ENCODE peak calls at places on chromosomes 12 and 14, in six cellular contexts. One of them, this sample, is unnamed.
A peak's percentile ranks its signal among the peaks of the same experiment; 100 is the strongest.

GRCh38 chr12:11650697-11651281 is 1.3 kb downstream of the ETV6 start:
- DNase-seq in SK-N-SH: peak; percentile 37
- DNase-seq in endothelial cell of umbilical vein: peak; percentile 68
- DNase-seq in fibroblast of lung: peak; percentile 42
- DNase-seq in MM.1S: peak; percentile 48
- DNase-seq in OCI-LY7: peak; percentile 57
- DNase-seq in this sample: no peak

GRCh38 chr14:50357124-50357523 is 39.6 kb downstream of the CDKL1 start:
- DNase-seq in SK-N-SH: no peak
- DNase-seq in endothelial cell of umbilical vein: no peak
- DNase-seq in fibroblast of lung: no peak
- DNase-seq in MM.1S: no peak
- DNase-seq in OCI-LY7: no peak
- DNase-seq in this sample: no peak

GRCh38 chr14:100673085-100673806 is 53.4 kb upstream of the DLK1 start:
- DNase-seq in SK-N-SH: peak; percentile 75
- DNase-seq in endothelial cell of umbilical vein: no peak
- DNase-seq in fibroblast of lung: no peak
- DNase-seq in MM.1S: no peak
- DNase-seq in OCI-LY7: no peak
- DNase-seq in this sample: no peak

GRCh38 chr12:67394600-67394999 is 125.4 kb downstream of the CAND1 start:
- DNase-seq in SK-N-SH: no peak
- DNase-seq in endothelial cell of umbilical vein: peak; percentile 9
- DNase-seq in fibroblast of lung: peak; percentile 85
- DNase-seq in MM.1S: no peak
- DNase-seq in OCI-LY7: no peak
- DNase-seq in this sample: peak; percentile 47

GRCh38 chr12:93571854-93572711 is at the start of gene SOCS2:
- DNase-seq in SK-N-SH: peak; percentile 84
- DNase-seq in endothelial cell of umbilical vein: peak; percentile 8
- DNase-seq in fibroblast of lung: peak; percentile 39
- DNase-seq in MM.1S: peak; percentile 45
- DNase-seq in OCI-LY7: no peak
- DNase-seq in this sample: peak; percentile 77

GRCh38 chr14:62126885-62127478 is 364.8 kb downstream of the SNAPC1 start:
- DNase-seq in SK-N-SH: peak; percentile 28
- DNase-seq in endothelial cell of umbilical vein: peak; percentile 75
- DNase-seq in fibroblast of lung: peak; percentile 41
- DNase-seq in MM.1S: peak; percentile 45
- DNase-seq in OCI-LY7: peak; percentile 70
- DNase-seq in this sample: no peak

GRCh38 chr12:122137681-122138080 is 36.3 kb downstream of the IL31 start:
- DNase-seq in SK-N-SH: no peak
- DNase-seq in endothelial cell of umbilical vein: no peak
- DNase-seq in fibroblast of lung: no peak
- DNase-seq in MM.1S: no peak
- DNase-seq in OCI-LY7: no peak
- DNase-seq in this sample: peak; percentile 84

GRCh38 chr12:17108877-17109520 is 503.0 kb upstream of the LMO3 start:
- DNase-seq in SK-N-SH: no peak
- DNase-seq in endothelial cell of umbilical vein: no peak
- DNase-seq in fibroblast of lung: peak; percentile 40
- DNase-seq in MM.1S: no peak
- DNase-seq in OCI-LY7: peak; percentile 91
- DNase-seq in this sample: no peak

GRCh38 chr12:52082988-52083637 is 3.6 kb downstream of the SMIM41 start:
- DNase-seq in SK-N-SH: peak; percentile 92
- DNase-seq in endothelial cell of umbilical vein: peak; percentile 64
- DNase-seq in fibroblast of lung: peak; percentile 49
- DNase-seq in MM.1S: peak; percentile 46
- DNase-seq in OCI-LY7: peak; percentile 80
- DNase-seq in this sample: peak; percentile 98

GRCh38 chr14:64092940-64093339 is 201.2 kb downstream of the ESR2 start:
- DNase-seq in SK-N-SH: no peak
- DNase-seq in endothelial cell of umbilical vein: no peak
- DNase-seq in fibroblast of lung: no peak
- DNase-seq in MM.1S: no peak
- DNase-seq in OCI-LY7: no peak
- DNase-seq in this sample: no peak

GRCh38 chr12:58420496-58420895 is 479.1 kb downstream of the ATP23 start:
- DNase-seq in SK-N-SH: no peak
- DNase-seq in endothelial cell of umbilical vein: peak; percentile 32
- DNase-seq in fibroblast of lung: peak; percentile 84
- DNase-seq in MM.1S: no peak
- DNase-seq in OCI-LY7: no peak
- DNase-seq in this sample: peak; percentile 39

GRCh38 chr14:96588410-96589249 is 86.4 kb downstream of the PAPOLA start:
- DNase-seq in SK-N-SH: no peak
- DNase-seq in endothelial cell of umbilical vein: no peak
- DNase-seq in fibroblast of lung: no peak
- DNase-seq in MM.1S: no peak
- DNase-seq in OCI-LY7: no peak
- DNase-seq in this sample: peak; percentile 62

GRCh38 chr12:50201987-50202521 is 34.9 kb upstream of the CERS5 start:
- DNase-seq in SK-N-SH: no peak
- DNase-seq in endothelial cell of umbilical vein: peak; percentile 81
- DNase-seq in fibroblast of lung: peak; percentile 94
- DNase-seq in MM.1S: no peak
- DNase-seq in OCI-LY7: no peak
- DNase-seq in this sample: peak; percentile 66

GRCh38 chr14:76920572-76921175 is 94.5 kb downstream of the LRRC74A start:
- DNase-seq in SK-N-SH: peak; percentile 69
- DNase-seq in endothelial cell of umbilical vein: no peak
- DNase-seq in fibroblast of lung: peak; percentile 24
- DNase-seq in MM.1S: no peak
- DNase-seq in OCI-LY7: no peak
- DNase-seq in this sample: peak; percentile 78

GRCh38 chr12:130201037-130201436 is 38.8 kb downstream of the FZD10 start:
- DNase-seq in SK-N-SH: no peak
- DNase-seq in endothelial cell of umbilical vein: no peak
- DNase-seq in fibroblast of lung: no peak
- DNase-seq in MM.1S: no peak
- DNase-seq in OCI-LY7: no peak
- DNase-seq in this sample: no peak

GRCh38 chr12:125254856-125255255 is 189.6 kb downstream of the AACS start:
- DNase-seq in SK-N-SH: no peak
- DNase-seq in endothelial cell of umbilical vein: no peak
- DNase-seq in fibroblast of lung: no peak
- DNase-seq in MM.1S: no peak
- DNase-seq in OCI-LY7: no peak
- DNase-seq in this sample: no peak

GRCh38 chr12:109539508-109539907 is 33.8 kb downstream of the MMAB start:
- DNase-seq in SK-N-SH: no peak
- DNase-seq in endothelial cell of umbilical vein: peak; percentile 44
- DNase-seq in fibroblast of lung: peak; percentile 45
- DNase-seq in MM.1S: no peak
- DNase-seq in OCI-LY7: no peak
- DNase-seq in this sample: peak; percentile 95

GRCh38 chr14:24053548-24054323 is 1.9 kb downstream of the CARMIL3 start:
- DNase-seq in SK-N-SH: peak; percentile 12
- DNase-seq in endothelial cell of umbilical vein: no peak
- DNase-seq in fibroblast of lung: no peak
- DNase-seq in MM.1S: no peak
- DNase-seq in OCI-LY7: no peak
- DNase-seq in this sample: peak; percentile 73

GRCh38 chr12:132446535-132447326 is 43.2 kb upstream of the FBRSL1 start:
- DNase-seq in SK-N-SH: no peak
- DNase-seq in endothelial cell of umbilical vein: no peak
- DNase-seq in fibroblast of lung: no peak
- DNase-seq in MM.1S: no peak
- DNase-seq in OCI-LY7: no peak
- DNase-seq in this sample: no peak

GRCh38 chr12:90978117-90978770 is 23.3 kb upstream of the CCER1 start:
- DNase-seq in SK-N-SH: peak; percentile 32
- DNase-seq in endothelial cell of umbilical vein: peak; percentile 70
- DNase-seq in fibroblast of lung: peak; percentile 58
- DNase-seq in MM.1S: peak; percentile 65
- DNase-seq in OCI-LY7: peak; percentile 26
- DNase-seq in this sample: peak; percentile 45
- TF ChIP-seq CTCF in SK-N-SH: peak; percentile 91
- TF ChIP-seq CTCF in endothelial cell of umbilical vein: peak; percentile 49
- TF ChIP-seq CTCF in fibroblast of lung: peak; percentile 75
- TF ChIP-seq CTCF in MM.1S: peak; percentile 73
- TF ChIP-seq CTCF in OCI-LY7: peak; percentile 73
- TF ChIP-seq CTCF in this sample: peak; percentile 79

GRCh38 chr12:89413234-89413633 is 60.9 kb upstream of the DUSP6 start:
- DNase-seq in SK-N-SH: no peak
- DNase-seq in endothelial cell of umbilical vein: no peak
- DNase-seq in fibroblast of lung: no peak
- DNase-seq in MM.1S: no peak
- DNase-seq in OCI-LY7: no peak
- DNase-seq in this sample: no peak

GRCh38 chr12:89412665-89413064 is 60.4 kb upstream of the DUSP6 start:
- DNase-seq in SK-N-SH: no peak
- DNase-seq in endothelial cell of umbilical vein: no peak
- DNase-seq in fibroblast of lung: no peak
- DNase-seq in MM.1S: no peak
- DNase-seq in OCI-LY7: no peak
- DNase-seq in this sample: no peak

GRCh38 chr12:89416049-89416792 is 63.9 kb upstream of the DUSP6 start:
- DNase-seq in SK-N-SH: no peak
- DNase-seq in endothelial cell of umbilical vein: no peak
- DNase-seq in fibroblast of lung: no peak
- DNase-seq in MM.1S: no peak
- DNase-seq in OCI-LY7: no peak
- DNase-seq in this sample: no peak

GRCh38 chr12:89414851-89415250 is 62.5 kb upstream of the DUSP6 start:
- DNase-seq in SK-N-SH: no peak
- DNase-seq in endothelial cell of umbilical vein: no peak
- DNase-seq in fibroblast of lung: peak; percentile 75
- DNase-seq in MM.1S: no peak
- DNase-seq in OCI-LY7: no peak
- DNase-seq in this sample: peak; percentile 77

GRCh38 chr12:89414322-89414721 is 62.0 kb upstream of the DUSP6 start:
- DNase-seq in SK-N-SH: no peak
- DNase-seq in endothelial cell of umbilical vein: no peak
- DNase-seq in fibroblast of lung: no peak
- DNase-seq in MM.1S: no peak
- DNase-seq in OCI-LY7: no peak
- DNase-seq in this sample: no peak
- H3K4me2 ChIP-seq in SK-N-SH: no peak overlapping the region
- H3K4me2 ChIP-seq in endothelial cell of umbilical vein: no peak overlapping the region
- H3K4me2 ChIP-seq in fibroblast of lung: no peak overlapping the region
- H3K4me2 ChIP-seq in MM.1S: no peak overlapping the region
- H3K4me2 ChIP-seq in OCI-LY7: no peak overlapping the region
- H3K4me2 ChIP-seq in this sample: no peak overlapping the region

DNA sequence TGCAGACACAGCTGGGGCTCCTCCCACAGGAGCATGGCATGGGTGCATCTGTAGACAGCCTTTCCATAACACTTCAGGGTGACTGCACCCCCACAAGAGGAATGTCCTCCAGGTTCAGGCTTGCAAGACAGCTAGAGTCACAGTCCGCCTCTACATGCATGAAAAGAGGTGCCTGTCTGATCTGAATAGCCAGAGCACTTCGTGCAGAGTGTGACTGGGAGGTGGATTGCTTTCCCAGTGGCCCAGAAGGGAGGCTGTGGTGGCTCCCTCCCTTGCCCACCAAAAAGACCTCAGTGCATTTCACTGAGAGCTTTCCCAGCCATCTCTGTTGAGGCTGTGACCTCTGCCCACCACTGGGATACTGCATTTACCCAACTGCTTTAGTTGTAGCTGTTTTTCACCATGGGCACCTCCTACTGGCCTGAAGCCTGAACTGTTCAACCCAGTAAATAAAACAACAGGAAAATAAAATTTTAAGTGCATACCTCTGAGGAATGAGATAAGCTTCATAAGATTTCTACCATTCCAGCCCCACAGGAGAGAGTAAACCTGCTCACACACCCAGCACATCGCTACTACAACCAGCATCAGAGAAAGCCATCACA is 14.1 kb downstream of the CEP128 start:
- DNase-seq in SK-N-SH: no peak
- DNase-seq in endothelial cell of umbilical vein: no peak
- DNase-seq in fibroblast of lung: no peak
- DNase-seq in MM.1S: no peak
- DNase-seq in OCI-LY7: no peak
- DNase-seq in this sample: no peak
- TF ChIP-seq CTCF in SK-N-SH: no peak
- TF ChIP-seq CTCF in endothelial cell of umbilical vein: no peak
- TF ChIP-seq CTCF in fibroblast of lung: no peak
- TF ChIP-seq CTCF in MM.1S: no peak
- TF ChIP-seq CTCF in OCI-LY7: peak; percentile 52
- TF ChIP-seq CTCF in this sample: peak; percentile 8

GRCh38 chr14:90508536-90509254 is 111.9 kb downstream of the CALM1 start:
- DNase-seq in SK-N-SH: no peak
- DNase-seq in endothelial cell of umbilical vein: no peak
- DNase-seq in fibroblast of lung: no peak
- DNase-seq in MM.1S: no peak
- DNase-seq in OCI-LY7: no peak
- DNase-seq in this sample: peak; percentile 68
- H3K4me2 ChIP-seq in SK-N-SH: no peak overlapping the region
- H3K4me2 ChIP-seq in endothelial cell of umbilical vein: no peak overlapping the region
- H3K4me2 ChIP-seq in fibroblast of lung: no peak overlapping the region
- H3K4me2 ChIP-seq in MM.1S: no peak overlapping the region
- H3K4me2 ChIP-seq in OCI-LY7: no peak overlapping the region
- H3K4me2 ChIP-seq in this sample: no peak overlapping the region

DNA sequence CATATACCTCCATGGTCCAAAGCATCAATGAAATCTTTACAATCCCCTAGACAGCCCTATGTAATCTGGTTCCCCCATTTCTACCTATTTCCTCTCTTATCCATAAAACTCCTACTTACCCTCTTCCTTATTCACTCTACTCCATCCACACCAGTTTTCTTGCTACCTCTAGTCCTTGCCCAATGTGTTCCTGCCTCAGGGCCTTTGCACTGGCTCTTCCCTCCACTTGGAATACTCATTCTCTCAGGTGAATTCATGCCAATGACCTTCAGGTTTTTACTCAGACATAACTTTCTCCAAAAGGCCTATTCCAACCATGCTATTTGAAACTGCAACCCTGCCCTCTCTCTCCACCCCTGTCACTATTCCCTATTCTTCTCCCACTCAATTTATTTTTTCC is 138.7 kb upstream of the KRR1 start:
- DNase-seq in SK-N-SH: no peak
- DNase-seq in endothelial cell of umbilical vein: no peak
- DNase-seq in fibroblast of lung: no peak
- DNase-seq in MM.1S: no peak
- DNase-seq in OCI-LY7: no peak
- DNase-seq in this sample: no peak
- TF ChIP-seq CTCF in SK-N-SH: no peak
- TF ChIP-seq CTCF in endothelial cell of umbilical vein: no peak
- TF ChIP-seq CTCF in fibroblast of lung: no peak
- TF ChIP-seq CTCF in MM.1S: no peak
- TF ChIP-seq CTCF in OCI-LY7: no peak
- TF ChIP-seq CTCF in this sample: no peak

GRCh38 chr12:20883288-20883687 is 72.8 kb downstream of the SLCO1B3 start:
- DNase-seq in SK-N-SH: no peak
- DNase-seq in endothelial cell of umbilical vein: peak; percentile 88
- DNase-seq in fibroblast of lung: peak; percentile 43
- DNase-seq in MM.1S: no peak
- DNase-seq in OCI-LY7: no peak
- DNase-seq in this sample: no peak
- H3K4me2 ChIP-seq in SK-N-SH: no peak overlapping the region
- H3K4me2 ChIP-seq in endothelial cell of umbilical vein: no peak overlapping the region
- H3K4me2 ChIP-seq in fibroblast of lung: no peak overlapping the region
- H3K4me2 ChIP-seq in MM.1S: no peak overlapping the region
- H3K4me2 ChIP-seq in OCI-LY7: no peak overlapping the region
- H3K4me2 ChIP-seq in this sample: no peak overlapping the region